ENCODE peak calls at places on chromosome 10, in ten cellular contexts. T is putamen; K is HFFc6; E is T-cell; A is central memory CD4-positive, alpha-beta T cell; W is posterior vena cava; O is left colon; X is germinal center; Q is T-helper 17 cell; F is NCI-H748 treated with DMSO at 0.1 percent for 48 hours. L is an unnamed sample.

GRCh38 chr10:3906511-3907111 is 121.6 kb upstream of the KLF6 start:
- DNase-seq in W (no peak), Q (no peak), E (no peak), X (no peak), K (no peak), F (no peak), A (no peak), O (no peak), T (no peak), L (no peak)

GRCh38 chr10:78277734-78278404 is 244.2 kb downstream of the RPS24 start:
- DNase-seq in W (no peak), E (no peak), O (peak; percentile 49), Q (no peak), X (no peak), K (peak; percentile 52), T (peak; percentile 58), F (no peak), A (no peak), L (no peak)

GRCh38 chr10:102555781-102556328 is 52.1 kb downstream of the SUFU start:
- DNase-seq in W (no peak), X (no peak), Q (no peak), K (peak; percentile 66), T (peak; percentile 76), A (no peak), O (no peak), E (no peak), F (no peak), L (no peak)

GRCh38 chr10:62082729-62083412 is 181.4 kb downstream of the ARID5B start:
- DNase-seq in O (no peak), W (no peak), A (peak; percentile 61), K (peak; percentile 51), T (no peak), Q (peak; percentile 22), X (no peak), F (no peak), E (peak; percentile 39), L (peak; percentile 73)

GRCh38 chr10:132339276-132339675 is 7.3 kb downstream of the LRRC27 start:
- DNase-seq in F (no peak), O (no peak), Q (no peak), K (no peak), W (no peak), X (no peak), A (no peak), E (no peak), T (no peak), L (no peak)

GRCh38 chr10:113543455-113543955 is 9.3 kb upstream of the HABP2 start:
- DNase-seq in X (no peak), Q (no peak), W (no peak), O (no peak), K (no peak), F (no peak), E (no peak), A (no peak), T (no peak), L (no peak)

GRCh38 chr10:88042162-88043100 is 179.0 kb downstream of the PTEN start:
- DNase-seq in E (no peak), O (no peak), T (no peak), Q (no peak), F (no peak), X (no peak), A (no peak), W (no peak), K (peak; percentile 50), L (no peak)

GRCh38 chr10:124043310-124044142 is 49.9 kb downstream of the CHST15 start:
- DNase-seq in O (no peak), Q (no peak), X (peak; percentile 54), E (no peak), A (no peak), T (no peak), F (no peak), K (no peak), W (no peak), L (peak; percentile 77)

GRCh38 chr10:78906734-78907385 is 161.9 kb upstream of the ZMIZ1 start:
- DNase-seq in O (no peak), Q (no peak), F (no peak), X (no peak), A (no peak), W (peak; percentile 42), T (no peak), K (no peak), E (no peak), L (no peak)

GRCh38 chr10:48589266-48589665 is 15.6 kb downstream of the ARHGAP22 start:
- DNase-seq in W (no peak), K (peak; percentile 91), T (no peak), A (no peak), Q (no peak), F (no peak), X (no peak), O (no peak), E (no peak), L (no peak)

GRCh38 chr10:103500481-103500880 is 7.0 kb downstream of the NEURL1 start:
- DNase-seq in E (no peak), O (no peak), X (no peak), Q (no peak), K (no peak), T (no peak), W (peak; percentile 29), A (no peak), F (no peak), L (no peak)

GRCh38 chr10:128641998-128642397 is 515.8 kb upstream of the MKI67 start:
- DNase-seq in A (no peak), E (no peak), O (no peak), Q (no peak), W (no peak), K (no peak), T (peak; percentile 24), F (no peak), X (no peak), L (no peak)

GRCh38 chr10:30027057-30028005 is 32.1 kb downstream of the JCAD start:
- DNase-seq in E (peak; percentile 88), T (no peak), X (peak; percentile 71), F (no peak), A (peak; percentile 97), Q (peak; percentile 78), W (peak; percentile 90), K (no peak), O (peak; percentile 52), L (peak; percentile 13)

GRCh38 chr10:78267070-78267469 is 233.4 kb downstream of the RPS24 start:
- DNase-seq in E (no peak), K (peak; percentile 15), T (no peak), Q (no peak), A (no peak), O (no peak), W (no peak), X (no peak), F (no peak), L (no peak)

GRCh38 chr10:20768849-20769248 is 128.3 kb downstream of the NEBL start:
- DNase-seq in W (no peak), O (no peak), A (no peak), X (no peak), K (no peak), E (no peak), T (peak; percentile 17), F (peak; percentile 20), Q (no peak), L (no peak)

GRCh38 chr10:104707602-104708160 is 66.6 kb downstream of the SORCS3 start:
- DNase-seq in O (no peak), W (no peak), Q (no peak), K (no peak), A (no peak), F (peak; percentile 89), T (no peak), E (no peak), X (no peak), L (no peak)

GRCh38 chr10:24383681-24384106 is 174.8 kb downstream of the KIAA1217 start:
- DNase-seq in K (peak; percentile 75), W (peak; percentile 94), F (peak; percentile 28), E (no peak), T (peak; percentile 24), A (no peak), X (peak; percentile 42), O (peak; percentile 91), Q (no peak), L (no peak)

GRCh38 chr10:124262249-124262865 is 156.4 kb downstream of the OAT start:
- DNase-seq in K (no peak), F (no peak), W (no peak), X (no peak), E (no peak), T (peak; percentile 9), Q (no peak), A (no peak), O (no peak), L (peak; percentile 33)

GRCh38 chr10:114655671-114656070 is 2.4 kb downstream of the ABLIM1 start:
- DNase-seq in Q (no peak), K (no peak), W (no peak), T (no peak), X (no peak), A (no peak), F (no peak), E (no peak), O (no peak), L (no peak)

GRCh38 chr10:20418286-20418685 is 478.8 kb downstream of the NEBL start:
- DNase-seq in E (no peak), T (no peak), F (no peak), A (no peak), X (no peak), W (no peak), K (no peak), Q (no peak), O (no peak), L (no peak)

GRCh38 chr10:45672201-45673073 is at the start of gene ZFAND4:
- DNase-seq in T (peak; percentile 95), O (peak; percentile 98), F (peak; percentile 52), X (peak; percentile 99), W (peak; percentile 99), A (peak; percentile 91), Q (peak; percentile 89), E (peak; percentile 93), K (peak; percentile 94), L (peak; percentile 97)

GRCh38 chr10:11877506-11877905 is 54.4 kb downstream of the PROSER2 start:
- DNase-seq in Q (no peak), A (no peak), K (no peak), X (no peak), T (no peak), E (no peak), W (peak; percentile 69), F (no peak), O (no peak), L (no peak)

GRCh38 chr10:101783736-101784118 is 481 bp upstream of the NPM3 start:
- DNase-seq in O (no peak), F (no peak), K (no peak), T (no peak), A (no peak), W (no peak), E (no peak), X (no peak), Q (no peak), L (no peak)

GRCh38 chr10:79495791-79496190 is 16.5 kb upstream of the EIF5AL1 start:
- DNase-seq in K (no peak), O (no peak), W (no peak), X (no peak), A (no peak), E (no peak), Q (no peak), T (no peak), F (no peak), L (no peak)

GRCh38 chr10:11553773-11554381 is 57.6 kb downstream of the USP6NL start:
- DNase-seq in T (no peak), K (no peak), E (no peak), O (no peak), F (no peak), W (no peak), X (peak; percentile 40), A (no peak), Q (no peak), L (peak; percentile 82)

GRCh38 chr10:125014984-125015944 is 73.3 kb downstream of the ZRANB1 start:
- DNase-seq in Q (no peak), F (no peak), T (no peak), X (no peak), W (peak; percentile 90), E (no peak), O (no peak), A (no peak), K (no peak), L (no peak)

GRCh38 chr10:78218833-78219490 is 185.3 kb downstream of the RPS24 start:
- DNase-seq in F (peak; percentile 85), O (no peak), A (no peak), Q (no peak), T (no peak), E (no peak), W (peak; percentile 52), K (no peak), X (no peak), L (no peak)

GRCh38 chr10:30000802-30001571 is 58.4 kb downstream of the JCAD start:
- DNase-seq in Q (no peak), E (no peak), K (peak; percentile 65), T (no peak), X (no peak), W (peak; percentile 81), A (no peak), O (peak; percentile 53), F (no peak), L (no peak)